ENCODE peak calls at places on chromosomes 3 and 15, in eight cellular contexts. H is KBM-7; O is transverse colon; T is activated CD4-positive, alpha-beta memory T cell treated with anti-CD3 and anti-CD28 coated beads, Interleukin-2, amount 10 ng/mL, durations not matched to agents 7 days and 5 days; A is GM03348; N is heart right ventricle; C is lower leg skin; L is nucleus accumbens. S is an unnamed sample.

GRCh38 chr3:105997800-105998526 is 129.2 kb upstream of the CBLB start:
- DNase-seq in H (peak), A (peak), L (no peak), O (no peak), T (no peak), N (no peak), C (peak), S (peak)

GRCh38 chr3:99637381-99638111 is 848 bp upstream of the COL8A1 start:
- DNase-seq in O (no peak), C (no peak), H (peak), L (no peak), N (peak), T (no peak), A (peak), S (peak)

GRCh38 chr3:179182892-179183291 is 34.7 kb downstream of the PIK3CA start:
- DNase-seq in L (no peak), O (no peak), T (no peak), N (no peak), C (no peak), H (no peak), A (no peak), S (no peak)

GRCh38 chr15:94522125-94522524 is 290.8 kb downstream of the MCTP2 start:
- DNase-seq in A (no peak), C (no peak), O (no peak), L (no peak), T (no peak), H (no peak), N (no peak), S (no peak)

GRCh38 chr3:177314897-177315296 is 117.6 kb upstream of the TBL1XR1 start:
- DNase-seq in H (no peak), T (no peak), L (no peak), N (no peak), O (no peak), A (no peak), C (no peak), S (no peak)

GRCh38 chr3:134361162-134361831 is 12.9 kb downstream of the AMOTL2 start:
- DNase-seq in A (no peak), O (peak), T (no peak), C (peak), N (peak), L (no peak), H (no peak), S (peak)

GRCh38 chr3:194098036-194098871 is 37.7 kb upstream of the HES1 start:
- DNase-seq in A (no peak), N (no peak), L (no peak), T (no peak), O (no peak), C (no peak), H (peak), S (no peak)

GRCh38 chr3:135310317-135310716 is 515.3 kb downstream of the EPHB1 start:
- DNase-seq in O (no peak), L (no peak), T (no peak), H (no peak), N (no peak), C (no peak), A (no peak), S (no peak)

GRCh38 chr15:61169904-61170695 is 59.0 kb downstream of the RORA start:
- DNase-seq in H (peak), C (no peak), O (no peak), N (no peak), T (peak), A (no peak), L (no peak), S (no peak)

GRCh38 chr15:90213123-90213817 is 12.1 kb downstream of the SEMA4B start:
- DNase-seq in T (no peak), H (no peak), L (no peak), O (peak), A (no peak), N (no peak), C (no peak), S (no peak)

GRCh38 chr15:91224750-91225380 is 124.8 kb downstream of the SV2B start:
- DNase-seq in L (no peak), T (no peak), O (no peak), A (peak), H (peak), N (no peak), C (no peak), S (no peak)

GRCh38 chr3:10196389-10197052 is 31.8 kb downstream of the IRAK2 start:
- DNase-seq in O (peak), A (peak), C (no peak), H (no peak), N (peak), L (no peak), T (no peak), S (no peak)

S was measured in tibial artery.